ENCODE peak calls at places on chromosome 20, in ten cellular contexts. J, V, C, G, N, T, S, H, Z and L are unnamed samples.

GRCh38 chr20:20235681-20236080 is 132.2 kb upstream of the INSM1 start:
- DNase-seq in J (no peak), V (no peak), C (no peak), G (no peak), N (no peak), T (peak), S (no peak), H (no peak), Z (no peak), L (no peak)

GRCh38 chr20:38751360-38751976 is 3.2 kb downstream of the ACTR5 start:
- DNase-seq in J (peak), V (no peak), C (no peak), G (no peak), N (peak), T (peak), S (peak), H (no peak), Z (peak), L (no peak)

GRCh38 chr20:46307139-46307998 is 929 bp downstream of the CDH22 start:
- DNase-seq in J (peak), V (peak), C (peak), G (peak), N (peak), T (peak), S (peak), H (no peak), Z (peak), L (no peak)

GRCh38 chr20:62222972-62223371 is 2.9 kb upstream of the HRH3 start:
- DNase-seq in J (no peak), V (no peak), C (no peak), G (no peak), N (no peak), T (no peak), S (no peak), H (no peak), Z (no peak), L (no peak)

GRCh38 chr20:10761786-10762185 is 88.0 kb upstream of the JAG1 start:
- DNase-seq in J (no peak), V (no peak), C (peak), G (no peak), N (no peak), T (no peak), S (no peak), H (no peak), Z (peak), L (no peak)

GRCh38 chr20:50680106-50680960 is 11.0 kb downstream of the RIPOR3 start:
- DNase-seq in J (no peak), V (no peak), C (no peak), G (no peak), N (peak), T (no peak), S (no peak), H (no peak), Z (peak), L (no peak)

GRCh38 chr20:25020901-25021301 is 28.4 kb upstream of the APMAP start:
- DNase-seq in J (no peak), V (no peak), C (peak), G (peak), N (no peak), T (no peak), S (no peak), H (peak), Z (no peak), L (no peak)

GRCh38 chr20:52783769-52784168 is 188.4 kb upstream of the TSHZ2 start:
- DNase-seq in J (no peak), V (no peak), C (no peak), G (no peak), N (no peak), T (no peak), S (no peak), H (no peak), Z (no peak), L (no peak)

GRCh38 chr20:57526067-57526884 is 1.3 kb upstream of the CTCFL start:
- DNase-seq in J (peak), V (no peak), C (no peak), G (no peak), N (no peak), T (no peak), S (no peak), H (no peak), Z (no peak), L (no peak)

GRCh38 chr20:26209171-26209941 is 512.7 kb upstream of the ZNF337 start:
- DNase-seq in J (peak), V (no peak), C (peak), G (no peak), N (peak), T (no peak), S (no peak), H (no peak), Z (peak), L (no peak)

GRCh38 chr20:35369804-35370203 is 42.0 kb downstream of the UQCC1 start:
- DNase-seq in J (no peak), V (no peak), C (no peak), G (no peak), N (no peak), T (no peak), S (no peak), H (no peak), Z (peak), L (no peak)

GRCh38 chr20:13703265-13703664 is 64.5 kb upstream of the TASP1 start:
- DNase-seq in J (no peak), V (no peak), C (no peak), G (no peak), N (no peak), T (no peak), S (no peak), H (no peak), Z (no peak), L (no peak)

GRCh38 chr20:8661229-8662023 is 407.5 kb upstream of the PLCB4 start:
- DNase-seq in J (no peak), V (no peak), C (no peak), G (no peak), N (no peak), T (peak), S (no peak), H (no peak), Z (no peak), L (no peak)

GRCh38 chr20:24160563-24161355 is 172.2 kb upstream of the GGTLC1 start:
- DNase-seq in J (no peak), V (no peak), C (peak), G (no peak), N (peak), T (no peak), S (peak), H (peak), Z (peak), L (no peak)

GRCh38 chr20:32364554-32365208 is 6.5 kb downstream of the ASXL1 start:
- DNase-seq in J (no peak), V (no peak), C (no peak), G (no peak), N (no peak), T (no peak), S (no peak), H (no peak), Z (no peak), L (no peak)

GRCh38 chr20:32966881-32967781 is 37.1 kb downstream of the SUN5 start:
- DNase-seq in J (no peak), V (peak), C (no peak), G (peak), N (no peak), T (no peak), S (no peak), H (no peak), Z (no peak), L (no peak)

GRCh38 chr20:9141070-9141469 is 72.2 kb downstream of the PLCB4 start:
- DNase-seq in J (no peak), V (no peak), C (no peak), G (no peak), N (no peak), T (no peak), S (no peak), H (no peak), Z (no peak), L (no peak)

GRCh38 chr20:54167909-54168872 is 5.6 kb downstream of the CYP24A1 start:
- DNase-seq in J (no peak), V (no peak), C (no peak), G (no peak), N (peak), T (no peak), S (no peak), H (no peak), Z (no peak), L (no peak)